ENCODE peak calls at places on chromosome 13, in four cellular contexts. U, P, B and D are unnamed samples. For H3K4me1, the result is how much of the 10 kb centered on the place peaks cover.

GRCh38 chr13:79480954-79481684 is at the start of gene NDFIP2:
- DNase-seq in B (peak), U (peak), P (peak), D (peak)

GRCh38 chr13:103883698-103884097 is 817.5 kb upstream of the SLC10A2 start:
- DNase-seq in U (peak), P (no peak), B (no peak), D (no peak)

GRCh38 chr13:80011448-80012212 is 329.3 kb downstream of the SPRY2 start:
- DNase-seq in P (no peak), U (no peak), B (no peak), D (no peak)

GRCh38 chr13:74444877-74445479 is 310.8 kb upstream of the KLF12 start:
- DNase-seq in B (no peak), U (no peak), P (no peak), D (no peak)

GRCh38 chr13:34863360-34864135 is 78.5 kb upstream of the NBEA start:
- DNase-seq in P (no peak), B (no peak), U (no peak), D (no peak)

GRCh38 chr13:46613409-46614049 is 60.6 kb downstream of the LRCH1 start:
- DNase-seq in B (no peak), P (no peak), U (no peak), D (no peak)

GRCh38 chr13:113883921-113884804 is 20.3 kb upstream of the GAS6 start:
- DNase-seq in U (no peak), B (no peak), P (no peak), D (no peak)

GRCh38 chr13:93628136-93628535 is 401.5 kb downstream of the GPC6 start:
- DNase-seq in P (no peak), U (no peak), B (no peak), D (no peak)

GRCh38 chr13:65149687-65150086 is 2080.4 kb downstream of the PCDH9 start:
- DNase-seq in P (peak), B (no peak), U (no peak), D (no peak)

GRCh38 chr13:101449971-101450748 is 2.3 kb upstream of the ITGBL1 start:
- DNase-seq in U (no peak), P (no peak), B (no peak), D (no peak)

GRCh38 chr13:26486550-26486949 is 70.9 kb upstream of the WASF3 start:
- DNase-seq in U (no peak), B (peak), P (no peak), D (no peak)

GRCh38 chr13:27920677-27921420 is 1.0 kb downstream of the PDX1 start:
- DNase-seq in U (peak), P (no peak), B (no peak), D (no peak)

GRCh38 chr13:21111546-21111945 is 50.2 kb upstream of the LATS2 start:
- DNase-seq in B (no peak), P (no peak), U (no peak), D (no peak)

GRCh38 chr13:76600086-76600485 is 286.1 kb downstream of the KCTD12 start:
- DNase-seq in U (no peak), B (no peak), P (no peak), D (no peak)

GRCh38 chr13:45119469-45119989 is 781 bp upstream of the GTF2F2 start:
- DNase-seq in U (no peak), P (no peak), B (no peak), D (no peak)

GRCh38 chr13:41788552-41788951 is 172.4 kb downstream of the VWA8 start:
- DNase-seq in B (no peak), U (peak), P (no peak), D (no peak)

GRCh38 chr13:110262494-110262893 is 44.5 kb downstream of the COL4A1 start:
- DNase-seq in U (no peak), B (no peak), P (no peak), D (no peak)
- H3K27ac ChIP-seq in U (no peak), B (peak), P (peak), D (peak)

DNA sequence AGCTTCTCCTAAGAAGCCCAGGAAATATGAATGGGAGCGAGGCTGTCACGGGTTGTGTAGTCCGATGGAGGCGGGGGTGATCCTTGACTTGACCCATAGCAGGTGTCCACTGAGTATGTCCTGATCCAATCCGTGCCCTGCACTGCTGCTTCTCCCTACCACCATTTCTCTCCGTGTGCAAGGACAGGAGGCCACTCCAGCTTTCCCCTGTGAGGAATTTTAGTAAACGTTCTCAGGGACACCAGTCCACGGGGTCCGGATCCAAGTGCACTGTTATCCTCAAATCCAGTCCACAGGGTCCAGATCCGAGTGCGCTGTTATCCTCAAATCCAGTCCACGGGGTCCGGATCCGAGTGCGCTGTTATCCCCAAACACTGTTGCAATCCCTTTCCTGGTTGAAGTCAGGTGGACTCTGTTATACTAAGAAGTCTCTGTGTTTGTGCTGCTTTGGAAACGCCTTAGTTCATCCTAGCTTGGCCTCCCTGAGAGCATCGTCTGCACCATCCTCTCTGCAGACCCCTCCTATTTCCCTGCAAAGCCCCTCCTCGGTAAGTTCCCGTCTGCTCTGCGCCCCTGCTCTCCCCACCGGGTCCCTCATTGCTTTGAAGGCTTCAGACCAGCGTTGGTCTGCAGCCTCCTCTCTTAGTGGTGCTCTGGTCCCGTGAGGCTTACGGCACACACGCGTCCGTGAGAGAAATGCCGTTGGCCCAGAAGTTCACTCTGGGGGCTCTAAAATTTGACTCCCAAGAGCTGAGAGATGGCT is 303.5 kb downstream of the TEX29 start:
- DNase-seq in P (no peak), U (no peak), B (no peak), D (no peak)
- H3K4me1 ChIP-seq in P (under half), U (under half), B (under half), D (under half)

DNA sequence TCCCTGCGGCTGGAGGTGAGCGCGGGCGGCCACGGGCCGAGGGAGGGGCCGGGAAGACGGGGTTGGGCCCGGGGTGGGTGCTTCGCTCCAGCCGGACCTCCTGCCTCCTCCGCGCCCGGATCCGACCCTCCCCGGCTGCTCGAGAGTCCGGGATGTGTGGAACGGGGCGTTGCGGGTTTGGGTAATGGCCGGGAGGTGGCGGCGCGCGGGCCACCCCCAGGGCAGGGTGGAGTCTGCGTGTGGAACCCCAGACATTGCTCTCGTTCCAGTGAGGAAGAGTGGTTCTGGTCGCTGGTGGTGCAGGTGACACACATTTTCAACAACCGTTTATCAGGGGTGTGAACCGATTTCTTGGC is 38.8 kb downstream of the ARHGEF7 start:
- DNase-seq in B (no peak), P (peak), U (no peak), D (no peak)
- TF ChIP-seq CTCF in B (no peak), P (no peak), U (peak), D (peak)

GRCh38 chr13:39370048-39370447 is 232.9 kb downstream of the LHFPL6 start:
- DNase-seq in U (no peak), B (no peak), P (no peak), D (no peak)
- H3K27ac ChIP-seq in U (no peak), B (no peak), P (no peak), D (peak)